ENCODE peak calls at places on chromosome 17, in seven cellular contexts. O is NB4, G is breast epithelium, C is astrocyte, A is spleen, I is cardiac muscle cell, Y is A673. D is an unnamed sample.

GRCh38 chr17:35188111-35188510 is 6.1 kb downstream of the SLC35G3 start:
- DNase-seq in C (no peak), G (no peak), A (no peak), I (no peak), Y (no peak), O (no peak), D (no peak)

GRCh38 chr17:19979917-19980770 is 2.5 kb upstream of the AKAP10 start:
- DNase-seq in O (peak), Y (no peak), G (no peak), I (peak), A (peak), C (no peak), D (peak)

GRCh38 chr17:77508047-77508715 is 367.4 kb downstream of the SEC14L1 start:
- DNase-seq in G (no peak), A (peak), I (no peak), O (peak), Y (no peak), C (no peak), D (no peak)

GRCh38 chr17:78013683-78014467 is 55.4 kb downstream of the TNRC6C start:
- DNase-seq in Y (peak), O (peak), C (peak), A (no peak), I (peak), G (peak), D (peak)

GRCh38 chr17:42484304-42484703 is 25.6 kb downstream of the ATP6V0A1 start:
- DNase-seq in A (no peak), O (no peak), C (no peak), G (peak), Y (no peak), I (peak), D (no peak)

GRCh38 chr17:55666810-55667209 is 55.9 kb downstream of the TMEM100 start:
- DNase-seq in A (no peak), I (no peak), G (no peak), O (no peak), Y (no peak), C (no peak), D (no peak)

GRCh38 chr17:1561420-1562177 is 993 bp downstream of the PITPNA start:
- DNase-seq in G (no peak), C (no peak), I (peak), A (peak), Y (no peak), O (peak), D (peak)

GRCh38 chr17:51342257-51342656 is 81.9 kb downstream of the UTP18 start:
- DNase-seq in G (no peak), A (no peak), C (no peak), O (no peak), I (no peak), Y (no peak), D (no peak)

GRCh38 chr17:65749479-65749878 is 188.0 kb upstream of the AXIN2 start:
- DNase-seq in A (no peak), O (no peak), Y (no peak), C (peak), I (peak), G (no peak), D (peak)

GRCh38 chr17:30323262-30323894 is 10.5 kb downstream of the TMIGD1 start:
- DNase-seq in C (no peak), Y (no peak), G (no peak), O (peak), I (no peak), A (no peak), D (no peak)

GRCh38 chr17:67995568-67996191 is 589 bp downstream of the C17orf58 start:
- DNase-seq in A (peak), Y (peak), I (peak), C (no peak), O (peak), G (no peak), D (peak)

GRCh38 chr17:27247071-27247957 is 46.6 kb upstream of the WSB1 start:
- DNase-seq in A (peak), O (peak), C (peak), G (peak), Y (no peak), I (peak), D (peak)

GRCh38 chr17:11969565-11969964 is 27.7 kb downstream of the ZNF18 start:
- DNase-seq in O (no peak), G (no peak), Y (no peak), C (no peak), I (no peak), A (no peak), D (no peak)

GRCh38 chr17:28357061-28357900 is at the start of gene POLDIP2:
- DNase-seq in C (peak), O (peak), A (peak), G (peak), I (peak), Y (peak), D (peak)
- TF ChIP-seq CTCF in C (no peak), O (no peak), A (peak), G (no peak), I (no peak), Y (no peak), D (no peak)

DNA sequence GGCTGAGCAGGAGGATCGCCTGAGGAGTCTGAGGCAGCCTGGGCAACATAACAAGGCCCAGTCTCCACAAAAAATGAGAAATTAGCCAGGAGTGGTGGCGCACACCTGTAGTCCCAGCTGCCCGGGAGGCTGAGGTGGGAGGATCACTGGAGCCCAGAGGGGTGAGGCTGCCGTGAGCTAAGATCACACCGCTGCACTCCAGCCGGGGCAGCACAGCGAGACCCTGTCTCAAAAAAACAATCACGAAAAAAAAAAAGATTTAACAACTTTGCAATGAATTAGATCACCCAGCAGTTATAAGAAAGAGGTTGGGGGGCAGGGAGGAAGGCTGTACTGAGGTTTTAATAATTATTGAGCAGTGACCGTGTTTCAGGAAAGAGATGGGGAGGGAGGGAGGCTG is 49.4 kb downstream of the RPH3AL start:
- DNase-seq in G (no peak), Y (no peak), O (no peak), A (no peak), C (no peak), I (no peak), D (no peak)
- H3K4me3 ChIP-seq in G (no peak), Y (no peak), O (no peak), A (no peak), C (no peak), I (no peak), D (no peak)

DNA sequence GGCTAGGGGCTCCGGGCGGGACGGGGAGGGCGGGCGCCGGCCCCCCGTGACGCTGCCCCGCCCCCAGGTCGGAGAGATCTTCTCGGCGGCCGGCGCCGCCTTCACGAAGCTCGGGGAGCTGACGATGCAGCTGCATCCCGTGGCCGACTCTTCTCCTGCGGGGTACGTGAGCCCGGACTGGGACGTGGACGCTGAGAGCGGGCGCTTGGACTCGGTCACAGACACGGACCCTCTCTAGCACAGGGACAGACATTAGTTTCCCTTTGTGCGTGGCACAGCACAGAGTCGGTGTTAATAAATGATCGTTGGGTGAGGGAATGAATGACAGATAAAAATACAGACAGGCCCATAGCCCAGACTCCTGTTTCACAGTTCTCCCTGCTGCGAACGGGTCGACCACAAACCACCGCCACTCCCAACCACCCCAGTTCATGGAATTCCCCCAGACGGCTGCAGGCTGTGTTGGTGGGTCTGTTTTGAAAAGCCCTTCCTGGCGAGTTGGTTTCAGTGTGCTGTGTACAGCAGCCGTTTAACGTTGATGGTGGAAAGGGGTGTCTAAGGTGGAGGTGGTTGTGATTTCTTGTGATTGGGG is 2.7 kb downstream of the RNASEK start:
- DNase-seq in I (peak), O (peak), G (no peak), C (peak), Y (peak), A (no peak), D (peak)
- TF ChIP-seq CTCF in I (no peak), O (no peak), G (no peak), C (no peak), Y (no peak), A (no peak), D (no peak)

GRCh38 chr17:10041916-10042588 is 137.0 kb upstream of the RCVRN start:
- DNase-seq in Y (no peak), I (peak), A (no peak), O (no peak), G (no peak), C (no peak), D (peak)
- H3K4me3 ChIP-seq in Y (no peak), I (no peak), A (no peak), O (no peak), G (no peak), C (no peak), D (no peak)

DNA sequence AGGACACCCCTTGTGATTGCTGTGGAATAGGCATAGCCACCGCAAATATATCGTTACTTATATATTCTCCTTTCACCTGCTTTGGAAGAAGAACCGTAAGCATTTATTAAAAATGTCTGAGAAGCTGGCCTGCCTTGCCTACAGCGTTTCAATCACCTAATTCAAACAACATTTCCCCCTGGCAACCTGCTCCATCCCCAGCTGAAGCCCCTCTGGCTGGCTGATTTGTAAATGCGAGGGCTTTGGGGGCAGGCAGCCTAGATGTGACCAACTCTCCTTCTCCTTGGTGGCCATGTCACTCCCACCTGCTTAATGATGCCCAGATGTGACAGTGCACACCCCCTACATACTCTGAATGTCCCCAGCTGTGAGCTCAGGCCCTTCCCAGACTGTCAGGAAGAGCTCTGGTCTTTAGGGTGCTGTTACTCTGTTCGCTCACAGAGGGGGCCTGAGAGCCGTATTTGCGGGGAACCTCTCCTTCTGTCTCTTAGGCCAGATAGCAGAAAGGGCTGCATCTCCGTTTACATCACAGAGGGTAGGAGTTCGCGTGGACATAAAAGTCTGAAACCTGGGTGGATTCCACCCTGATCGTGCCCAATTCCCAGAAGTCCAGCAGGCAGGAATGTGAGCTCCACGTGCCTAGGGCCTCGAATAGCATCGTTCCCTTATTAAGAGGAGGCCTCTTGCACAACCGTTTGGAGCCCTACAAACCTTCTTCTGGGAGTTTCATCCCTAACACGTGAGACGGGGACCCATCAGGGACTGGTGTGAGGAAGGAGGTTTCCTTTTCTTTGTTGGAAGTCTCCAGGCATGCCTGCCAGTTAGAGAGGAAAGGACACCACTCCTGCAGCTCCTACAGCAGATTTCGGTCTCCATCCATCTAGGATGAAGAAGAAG is 2.4 kb upstream of the SDK2 start:
- DNase-seq in A (no peak), C (no peak), Y (peak), G (no peak), I (peak), O (peak), D (no peak)
- TF ChIP-seq CTCF in A (peak), C (peak), Y (peak), G (no peak), I (peak), O (peak), D (no peak)

DNA sequence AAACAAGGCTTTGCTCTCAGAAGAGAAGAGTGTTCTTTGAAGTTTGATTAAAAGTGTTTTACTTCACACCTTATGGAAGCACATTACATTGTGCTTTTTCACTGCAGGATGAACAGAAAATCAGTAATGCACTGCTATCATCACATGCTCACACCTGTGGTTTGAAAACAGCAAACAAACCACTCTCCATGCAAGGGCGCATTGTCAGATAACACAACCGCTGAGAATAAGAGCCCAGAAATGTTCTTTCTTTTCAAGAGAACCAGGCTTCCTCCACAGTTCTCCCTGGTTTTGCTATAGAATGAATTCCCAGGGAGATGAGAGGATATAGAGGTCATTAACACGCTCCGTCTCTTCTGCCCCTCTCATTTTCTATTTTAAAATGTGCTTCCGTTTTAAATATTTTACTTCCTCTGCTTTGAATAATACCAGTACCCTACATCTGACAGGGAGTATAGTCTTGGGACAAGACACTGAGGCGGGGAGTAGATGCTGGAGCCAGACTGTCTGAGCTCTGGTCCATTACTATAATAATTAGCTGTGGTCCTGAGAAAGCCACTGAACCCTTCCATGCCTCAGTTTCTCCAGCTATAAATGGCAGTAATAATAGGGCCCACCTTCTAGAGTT is 71.6 kb downstream of the CDK5R1 start:
- DNase-seq in I (no peak), O (no peak), A (no peak), G (no peak), Y (no peak), C (no peak), D (no peak)
- H3K4me3 ChIP-seq in I (no peak), O (no peak), A (no peak), G (no peak), Y (no peak), C (no peak), D (no peak)

GRCh38 chr17:3668279-3669084 is at the start of the genes EMC6 and TAX1BP3:
- DNase-seq in G (peak), O (peak), I (peak), Y (peak), A (peak), C (peak), D (peak)

GRCh38 chr17:3665834-3666233 is 2.5 kb downstream of the TAX1BP3 start:
- DNase-seq in O (no peak), Y (no peak), G (no peak), C (no peak), I (no peak), A (no peak), D (no peak)

GRCh38 chr17:3669085-3669347 is 404 bp downstream of the EMC6 start:
- DNase-seq in Y (no peak), O (no peak), C (no peak), G (no peak), I (no peak), A (no peak), D (no peak)

GRCh38 chr17:3666516-3666915 is 1.9 kb downstream of the TAX1BP3 start:
- DNase-seq in G (no peak), C (no peak), Y (no peak), A (no peak), O (no peak), I (no peak), D (no peak)

DNA sequence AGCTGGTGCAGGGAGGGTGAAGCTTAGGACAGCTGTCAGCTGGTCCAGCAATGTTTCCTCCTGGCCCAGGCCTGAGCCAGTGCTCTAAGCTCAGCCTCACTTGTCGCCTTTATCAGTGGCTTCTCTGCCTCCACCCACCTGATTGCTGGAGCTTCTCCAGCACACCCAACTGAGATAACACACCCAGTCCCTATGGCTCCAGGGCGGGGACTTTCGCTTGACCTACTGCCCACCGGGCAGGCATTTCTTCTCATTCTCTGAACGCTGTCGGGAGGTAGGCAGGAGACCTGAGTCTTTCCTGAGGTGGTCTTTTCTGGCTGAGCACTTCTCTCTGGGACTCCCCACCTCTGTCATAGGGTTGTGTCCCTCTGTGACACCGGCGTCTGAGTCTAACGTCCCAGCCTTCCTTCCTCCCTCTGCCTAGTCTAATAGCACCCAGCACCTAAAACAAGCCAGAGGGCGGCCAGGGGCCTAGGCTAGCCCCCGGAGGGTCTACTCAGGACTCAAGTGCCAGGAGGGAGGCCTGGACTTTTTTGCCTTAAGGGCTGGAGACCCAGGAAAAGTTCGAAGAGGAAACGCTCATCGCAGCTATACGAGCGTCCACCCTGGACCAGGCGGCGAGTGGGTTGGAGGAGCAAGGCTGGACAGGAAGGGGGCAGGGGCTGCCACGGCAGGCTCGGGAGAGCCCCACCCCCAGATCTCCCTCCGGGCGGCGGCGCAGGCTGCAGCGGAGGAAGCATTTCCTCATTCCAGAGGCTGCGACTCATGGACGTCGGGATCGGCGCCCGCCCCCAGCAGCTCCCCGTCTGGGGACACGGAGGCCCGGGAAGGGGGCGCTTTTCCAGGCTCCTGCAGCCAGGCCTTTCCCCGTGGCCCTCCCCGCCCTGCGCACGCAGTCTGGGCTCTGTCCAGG is 756 bp downstream of the TAX1BP3 start:
- DNase-seq in C (peak), O (peak), Y (peak), I (peak), A (peak), G (peak), D (peak)
- TF ChIP-seq CTCF in C (no peak), O (no peak), Y (no peak), I (no peak), A (no peak), G (no peak), D (no peak)